ENCODE peak calls at places on chromosomes 13 and 19, in seven cellular contexts. W is HAP-1; N is stimulated activated CD4-positive, alpha-beta T cell treated with anti-CD3 and anti-CD28 coated beads, Interleukin-1b, Interleukin-23, amount 100 ng/mL, for 24 hours; T is NCI-H1930; L is DMS153; O is hepatocyte; V is T1000. C is an unnamed sample.

GRCh38 chr13:113307491-113307890 is 10.5 kb downstream of the LAMP1 start:
- DNase-seq in W (no peak), N (no peak), T (no peak), L (no peak), O (no peak), V (no peak), C (no peak)

GRCh38 chr13:28710161-28710560 is 8.6 kb downstream of the SLC46A3 start:
- DNase-seq in W (no peak), N (no peak), T (no peak), L (no peak), O (no peak), V (no peak), C (no peak)

GRCh38 chr13:54637377-54637776 is 1608.8 kb downstream of the OLFM4 start:
- DNase-seq in W (no peak), N (no peak), T (no peak), L (no peak), O (peak; percentile 84), V (no peak), C (no peak)

GRCh38 chr13:31670831-31671617 is 68.3 kb upstream of the RXFP2 start:
- DNase-seq in W (no peak), N (no peak), T (no peak), L (no peak), O (no peak), V (no peak), C (no peak)

GRCh38 chr13:28384789-28385188 is 110.1 kb downstream of the FLT1 start:
- DNase-seq in W (no peak), N (no peak), T (no peak), L (no peak), O (no peak), V (no peak), C (no peak)

GRCh38 chr19:49544154-49544553 is 16.4 kb downstream of the RCN3 start:
- DNase-seq in W (no peak), N (no peak), T (no peak), L (no peak), O (no peak), V (no peak), C (no peak)

GRCh38 chr13:47433461-47434005 is 536.7 kb upstream of the HTR2A start:
- DNase-seq in W (no peak), N (no peak), T (no peak), L (no peak), O (no peak), V (no peak), C (no peak)

GRCh38 chr19:30854207-30854606 is 482.0 kb downstream of the ZNF536 start:
- DNase-seq in W (no peak), N (no peak), T (no peak), L (no peak), O (no peak), V (no peak), C (no peak)

GRCh38 chr13:104593693-104594092 is 1527.5 kb upstream of the SLC10A2 start:
- DNase-seq in W (no peak), N (no peak), T (no peak), L (no peak), O (peak; percentile 13), V (no peak), C (no peak)

GRCh38 chr19:1000095-1000494 is at the start of gene GRIN3B:
- DNase-seq in W (peak; percentile 86), N (no peak), T (no peak), L (no peak), O (peak; percentile 85), V (peak; percentile 56), C (peak; percentile 61)

GRCh38 chr13:27792393-27793218 is at the start of gene GSX1:
- DNase-seq in W (peak; percentile 79), N (no peak), T (no peak), L (no peak), O (peak; percentile 90), V (no peak), C (peak; percentile 86)

GRCh38 chr13:39998166-39998565 is 342.7 kb downstream of the COG6 start:
- DNase-seq in W (no peak), N (no peak), T (no peak), L (no peak), O (no peak), V (no peak), C (no peak)

GRCh38 chr13:93338906-93339305 is 112.3 kb downstream of the GPC6 start:
- DNase-seq in W (no peak), N (no peak), T (no peak), L (no peak), O (no peak), V (no peak), C (no peak)

GRCh38 chr13:80040219-80040976 is 300.5 kb downstream of the SPRY2 start:
- DNase-seq in W (no peak), N (no peak), T (no peak), L (no peak), O (peak; percentile 75), V (peak; percentile 69), C (peak; percentile 87)

GRCh38 chr13:105991622-105992254 is 543.7 kb downstream of the EFNB2 start:
- DNase-seq in W (no peak), N (no peak), T (no peak), L (peak; percentile 63), O (no peak), V (no peak), C (no peak)

GRCh38 chr19:53957448-53958167 is 5.1 kb upstream of the CACNG8 start:
- DNase-seq in W (no peak), N (no peak), T (no peak), L (no peak), O (no peak), V (no peak), C (no peak)